ENCODE peak calls at places on chromosomes 13 and 19, in seven cellular contexts. S is IMR-90, H is H9, V is mesendoderm, I is neuronal stem cell, M is mesenchymal stem cell, Y is trophoblast cell. B is an unnamed sample.

GRCh38 chr19:679418-680286 is 3.5 kb downstream of the FSTL3 start:
- DNase-seq in H (peak; percentile 64), I (no peak), V (peak; percentile 55), Y (peak; percentile 69), S (peak; percentile 80), M (peak; percentile 90), B (no peak)

GRCh38 chr13:52695856-52696255 is 43.2 kb downstream of the SUGT1 start:
- DNase-seq in Y (no peak), M (peak; percentile 74), I (no peak), S (peak; percentile 67), H (no peak), V (no peak), B (no peak)

GRCh38 chr13:23354520-23354919 is 79.0 kb downstream of the SACS start:
- DNase-seq in S (no peak), V (no peak), M (no peak), H (no peak), I (no peak), Y (no peak), B (no peak)

GRCh38 chr19:18895828-18896341 is at the start of gene CERS1:
- DNase-seq in Y (no peak), V (peak; percentile 51), H (no peak), S (no peak), M (no peak), I (peak; percentile 54), B (peak; percentile 75)

GRCh38 chr19:35266904-35267817 is 1.6 kb upstream of the USF2 start:
- DNase-seq in H (peak; percentile 51), M (peak; percentile 3), I (no peak), S (peak; percentile 10), V (peak; percentile 13), Y (no peak), B (peak; percentile 70)

GRCh38 chr19:9932835-9933234 is 3.5 kb downstream of the OLFM2 start:
- DNase-seq in I (no peak), M (no peak), S (no peak), Y (no peak), V (no peak), H (no peak), B (no peak)

GRCh38 chr13:38223093-38223492 is 126.6 kb upstream of the UFM1 start:
- DNase-seq in H (no peak), Y (no peak), S (peak; percentile 1), M (peak; percentile 31), I (peak; percentile 38), V (peak; percentile 68), B (peak; percentile 17)

GRCh38 chr19:21463449-21464105 is 41.8 kb upstream of the ZNF429 start:
- DNase-seq in V (peak; percentile 98), S (no peak), I (peak; percentile 72), H (peak; percentile 95), M (no peak), Y (peak; percentile 87), B (peak; percentile 75)

GRCh38 chr19:31562916-31563626 is 213.8 kb upstream of the TSHZ3 start:
- DNase-seq in H (peak; percentile 45), Y (no peak), I (no peak), M (no peak), S (no peak), V (no peak), B (no peak)

GRCh38 chr13:41284512-41285288 is 21.3 kb upstream of the MTRF1 start:
- DNase-seq in V (no peak), I (no peak), H (no peak), S (peak; percentile 88), Y (peak; percentile 76), M (no peak), B (no peak)

GRCh38 chr13:75480691-75481175 is 1.2 kb downstream of the TBC1D4 start:
- DNase-seq in V (peak; percentile 79), I (peak; percentile 46), M (peak; percentile 57), Y (peak; percentile 94), S (peak; percentile 37), H (peak; percentile 72), B (no peak)

GRCh38 chr19:5826531-5827341 is 12.8 kb downstream of the FUT6 start:
- DNase-seq in M (peak; percentile 56), I (peak; percentile 32), V (peak; percentile 76), H (peak; percentile 84), S (no peak), Y (peak; percentile 86), B (peak; percentile 74)

GRCh38 chr19:41554902-41555301 is 21.1 kb upstream of the CEACAM21 start:
- DNase-seq in M (peak; percentile 11), Y (no peak), I (no peak), H (no peak), V (no peak), S (no peak), B (no peak)

GRCh38 chr13:33761744-33762143 is 56.2 kb upstream of the RFC3 start:
- DNase-seq in S (no peak), V (peak; percentile 33), I (no peak), Y (no peak), M (no peak), H (peak; percentile 30), B (no peak)

GRCh38 chr19:35109395-35110112 is 6.1 kb upstream of the FXYD3 start:
- DNase-seq in I (no peak), S (no peak), M (no peak), V (no peak), Y (no peak), H (no peak), B (no peak)

GRCh38 chr19:44848805-44849457 is 2.8 kb downstream of the NECTIN2 start:
- DNase-seq in S (no peak), H (peak; percentile 50), I (peak; percentile 33), M (peak; percentile 53), V (peak; percentile 85), Y (no peak), B (no peak)

GRCh38 chr13:76210262-76210661 is 574.1 kb downstream of the LMO7 start:
- DNase-seq in Y (no peak), V (no peak), M (peak; percentile 20), S (no peak), H (no peak), I (no peak), B (no peak)

GRCh38 chr13:75316427-75316826 is 165.5 kb downstream of the TBC1D4 start:
- DNase-seq in S (peak; percentile 34), Y (no peak), V (no peak), I (no peak), H (no peak), M (peak; percentile 15), B (no peak)

GRCh38 chr19:12647490-12648071 is 19.0 kb downstream of the MAN2B1 start:
- DNase-seq in Y (peak; percentile 65), H (peak; percentile 92), V (peak; percentile 41), I (no peak), S (no peak), M (no peak), B (peak; percentile 86)

GRCh38 chr19:7366701-7367420 is 18.1 kb downstream of the ARHGEF18 start:
- DNase-seq in I (no peak), Y (peak; percentile 88), H (no peak), V (peak; percentile 68), M (peak; percentile 35), S (peak; percentile 33), B (no peak)

GRCh38 chr13:74891610-74892009 is 590.4 kb downstream of the TBC1D4 start:
- DNase-seq in Y (no peak), H (no peak), S (peak; percentile 29), V (no peak), M (peak; percentile 71), I (no peak), B (no peak)

GRCh38 chr19:47378246-47378645 is 29.1 kb downstream of the DHX34 start:
- DNase-seq in V (no peak), S (no peak), H (no peak), Y (no peak), I (no peak), M (no peak), B (no peak)

GRCh38 chr19:47379398-47379938 is 30.4 kb downstream of the DHX34 start:
- DNase-seq in M (no peak), H (no peak), S (no peak), V (no peak), I (no peak), Y (no peak), B (no peak)

GRCh38 chr19:47376589-47377144 is 27.6 kb downstream of the DHX34 start:
- DNase-seq in I (no peak), Y (no peak), M (no peak), H (no peak), S (no peak), V (no peak), B (no peak)

GRCh38 chr19:47377208-47377701 is 28.1 kb downstream of the DHX34 start:
- DNase-seq in V (peak; percentile 34), Y (no peak), H (no peak), S (no peak), M (no peak), I (no peak), B (no peak)

DNA sequence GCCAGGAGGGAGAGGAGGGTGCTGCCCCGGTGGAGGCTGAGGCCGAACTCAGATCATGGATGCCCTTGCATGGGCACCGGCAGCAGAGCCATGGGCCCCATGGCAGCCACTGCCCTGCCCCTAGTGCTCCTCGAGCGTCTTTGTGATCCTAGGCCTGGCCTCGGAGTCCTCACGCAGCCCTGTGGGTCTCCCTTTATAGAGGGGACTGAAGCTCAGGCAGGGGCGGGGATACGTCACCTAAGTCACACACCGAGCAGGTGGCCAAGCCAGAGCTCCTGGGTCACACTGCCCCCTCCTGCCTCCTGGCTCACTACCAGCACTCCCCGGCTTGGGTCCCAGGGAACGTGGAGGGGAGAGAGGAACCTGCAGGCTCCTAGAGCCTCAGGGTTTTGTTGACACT is 28.7 kb downstream of the DHX34 start:
- DNase-seq in M (no peak), Y (no peak), I (no peak), H (no peak), V (no peak), S (no peak), B (no peak)
- H4K8ac ChIP-seq in M (no peak overlapping the region), Y (no peak overlapping the region), I (no peak overlapping the region), H (no peak overlapping the region), V (no peak overlapping the region), S (no peak overlapping the region), B (no peak overlapping the region)

GRCh38 chr13:66489586-66489985 is 740.5 kb downstream of the PCDH9 start:
- DNase-seq in V (no peak), H (no peak), Y (no peak), I (no peak), S (peak; percentile 54), M (no peak), B (no peak)
- H4K8ac ChIP-seq in V (no peak overlapping the region), H (no peak overlapping the region), Y (no peak overlapping the region), I (no peak overlapping the region), S (no peak overlapping the region), M (no peak overlapping the region), B (no peak overlapping the region)

DNA sequence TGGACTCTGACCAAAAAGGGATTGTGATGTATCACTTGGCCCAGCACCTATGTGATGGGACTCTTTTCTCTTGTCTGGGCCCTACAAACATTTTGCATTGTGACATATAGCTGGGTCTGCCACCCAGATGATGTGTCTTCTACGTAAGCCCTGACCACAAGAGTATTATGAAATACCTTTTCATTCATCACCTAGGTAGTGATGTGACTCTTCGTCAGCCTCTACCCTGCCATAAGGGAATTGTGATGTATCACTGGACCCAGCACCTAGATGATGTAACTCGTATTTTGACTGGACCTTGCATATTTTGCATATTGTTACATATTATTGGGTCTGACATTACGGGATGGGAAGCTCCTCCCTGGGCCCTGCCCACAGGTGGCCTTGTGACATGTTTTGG is 29.7 kb upstream of the ZNF681 start:
- DNase-seq in M (no peak), Y (peak; percentile 33), V (no peak), H (no peak), I (no peak), S (no peak), B (peak; percentile 20)
- H4K8ac ChIP-seq in M (no peak overlapping the region), Y (no peak overlapping the region), V (no peak overlapping the region), H (no peak overlapping the region), I (no peak overlapping the region), S (no peak overlapping the region), B (no peak overlapping the region)

DNA sequence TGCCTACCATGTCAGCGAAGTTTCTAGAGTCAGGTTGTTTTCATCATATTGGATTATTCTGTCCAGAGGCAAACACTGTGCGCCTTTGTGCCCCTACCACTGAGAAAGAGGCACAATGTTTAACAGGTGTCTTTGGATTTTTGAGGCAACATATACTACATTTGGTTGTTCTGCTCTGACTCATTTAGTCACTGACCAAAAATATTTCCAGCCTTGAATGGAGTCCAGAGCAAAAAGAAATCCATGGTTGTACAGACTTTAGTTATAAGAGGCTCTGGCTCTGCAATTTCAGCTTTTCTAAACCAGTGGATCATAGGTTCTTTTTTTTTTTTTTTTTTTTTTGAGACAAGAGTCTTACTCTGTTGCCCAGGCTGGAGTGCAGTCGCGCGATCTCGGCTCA is 35.7 kb downstream of the LACC1 start:
- DNase-seq in S (peak; percentile 62), M (no peak), V (no peak), Y (no peak), I (no peak), H (no peak), B (no peak)
- H4K8ac ChIP-seq in S (no peak overlapping the region), M (no peak overlapping the region), V (no peak overlapping the region), Y (no peak overlapping the region), I (no peak overlapping the region), H (no peak overlapping the region), B (no peak overlapping the region)